ENCODE peak calls at places on chromosomes 5 and 9, in four cellular contexts. B is HepG2, Q is GM12878, H is SK-N-SH. J is an unnamed sample.

GRCh38 chr5:89437450-89438435 is 554.8 kb upstream of the MEF2C start:
- DNase-seq in B (no peak), Q (no peak), H (no peak), J (no peak)

GRCh38 chr5:431001-431710 is 11.8 kb upstream of the EXOC3 start:
- DNase-seq in H (peak; percentile 93), Q (no peak), B (peak; percentile 41), J (peak; percentile 83)

GRCh38 chr5:3026099-3026498 is 274.6 kb upstream of the IRX2 start:
- DNase-seq in Q (no peak), H (no peak), B (no peak), J (no peak)

GRCh38 chr5:149323235-149324205 is 21.8 kb upstream of the GRPEL2 start:
- DNase-seq in Q (no peak), B (peak; percentile 46), H (no peak), J (no peak)

GRCh38 chr5:36874465-36874864 is 2.1 kb upstream of the NIPBL start:
- DNase-seq in B (no peak), Q (no peak), H (peak; percentile 11), J (no peak)

GRCh38 chr9:107036367-107036766 is 173.4 kb downstream of the ZNF462 start:
- DNase-seq in H (no peak), B (no peak), Q (no peak), J (no peak)

GRCh38 chr5:78490709-78491485 is 130.5 kb downstream of the SCAMP1 start:
- DNase-seq in B (no peak), H (no peak), Q (no peak), J (no peak)

GRCh38 chr9:135524130-135524861 is 3.1 kb downstream of the LCN1 start:
- DNase-seq in H (no peak), Q (no peak), B (no peak), J (no peak)

GRCh38 chr5:136108131-136108739 is 24.4 kb upstream of the SMAD5 start:
- DNase-seq in H (no peak), B (no peak), Q (peak; percentile 45), J (no peak)

GRCh38 chr9:12785251-12785880 is 10.5 kb downstream of the LURAP1L start:
- DNase-seq in H (no peak), B (no peak), Q (no peak), J (no peak)

GRCh38 chr5:54713923-54714581 is 196.5 kb downstream of the SNX18 start:
- DNase-seq in H (no peak), B (no peak), Q (no peak), J (no peak)

GRCh38 chr5:16737620-16738364 is 121.0 kb upstream of the RETREG1 start:
- DNase-seq in H (no peak), B (peak; percentile 52), Q (no peak), J (no peak)

GRCh38 chr5:57862471-57863282 is 380.1 kb upstream of the ACTBL2 start:
- DNase-seq in Q (no peak), B (no peak), H (no peak), J (no peak)

GRCh38 chr5:131250749-131251148 is 13.1 kb upstream of the CDC42SE2 start:
- DNase-seq in B (no peak), Q (no peak), H (no peak), J (no peak)

GRCh38 chr5:131258733-131259132 is 5.1 kb upstream of the CDC42SE2 start:
- DNase-seq in Q (no peak), H (no peak), B (peak; percentile 48), J (no peak)

GRCh38 chr5:131254741-131255140 is 9.1 kb upstream of the CDC42SE2 start:
- DNase-seq in H (no peak), Q (no peak), B (no peak), J (no peak)

GRCh38 chr5:131256507-131256823 is 7.4 kb upstream of the CDC42SE2 start:
- DNase-seq in B (no peak), Q (no peak), H (no peak), J (no peak)

DNA sequence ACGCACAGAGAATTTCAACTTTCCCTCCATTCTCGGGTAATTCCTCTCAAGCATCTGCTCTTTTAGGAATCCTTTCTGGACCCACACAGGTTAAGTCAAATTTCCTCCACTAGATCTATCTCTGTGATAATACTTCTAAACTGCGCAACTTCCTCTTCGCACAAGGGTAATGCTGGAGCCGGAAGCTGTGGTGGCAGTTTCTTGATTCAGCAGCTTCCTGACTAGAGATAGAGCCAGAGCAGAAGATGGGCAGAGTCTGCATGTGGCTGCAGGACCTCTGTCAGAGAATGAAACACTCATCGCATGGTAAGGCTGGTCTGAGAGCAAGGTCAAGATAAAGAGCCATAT is 11.1 kb upstream of the CDC42SE2 start:
- DNase-seq in B (no peak), H (no peak), Q (peak; percentile 81), J (peak; percentile 52)
- TF ChIP-seq FOXM1 in B (no peak), H (no peak), Q (peak; percentile 60), J (no peak)

GRCh38 chr9:121587863-121588262 is 63.6 kb upstream of the DAB2IP start:
- DNase-seq in Q (no peak), H (no peak), B (no peak), J (no peak)
- TF ChIP-seq EP300 in Q (no peak), H (no peak), B (no peak), J (no peak)

GRCh38 chr9:133525677-133526076 is 918 bp upstream of the MYMK start:
- DNase-seq in H (no peak), Q (no peak), B (no peak), J (no peak)
- TF ChIP-seq FOXM1 in H (no peak), Q (no peak), B (no peak), J (no peak)

DNA sequence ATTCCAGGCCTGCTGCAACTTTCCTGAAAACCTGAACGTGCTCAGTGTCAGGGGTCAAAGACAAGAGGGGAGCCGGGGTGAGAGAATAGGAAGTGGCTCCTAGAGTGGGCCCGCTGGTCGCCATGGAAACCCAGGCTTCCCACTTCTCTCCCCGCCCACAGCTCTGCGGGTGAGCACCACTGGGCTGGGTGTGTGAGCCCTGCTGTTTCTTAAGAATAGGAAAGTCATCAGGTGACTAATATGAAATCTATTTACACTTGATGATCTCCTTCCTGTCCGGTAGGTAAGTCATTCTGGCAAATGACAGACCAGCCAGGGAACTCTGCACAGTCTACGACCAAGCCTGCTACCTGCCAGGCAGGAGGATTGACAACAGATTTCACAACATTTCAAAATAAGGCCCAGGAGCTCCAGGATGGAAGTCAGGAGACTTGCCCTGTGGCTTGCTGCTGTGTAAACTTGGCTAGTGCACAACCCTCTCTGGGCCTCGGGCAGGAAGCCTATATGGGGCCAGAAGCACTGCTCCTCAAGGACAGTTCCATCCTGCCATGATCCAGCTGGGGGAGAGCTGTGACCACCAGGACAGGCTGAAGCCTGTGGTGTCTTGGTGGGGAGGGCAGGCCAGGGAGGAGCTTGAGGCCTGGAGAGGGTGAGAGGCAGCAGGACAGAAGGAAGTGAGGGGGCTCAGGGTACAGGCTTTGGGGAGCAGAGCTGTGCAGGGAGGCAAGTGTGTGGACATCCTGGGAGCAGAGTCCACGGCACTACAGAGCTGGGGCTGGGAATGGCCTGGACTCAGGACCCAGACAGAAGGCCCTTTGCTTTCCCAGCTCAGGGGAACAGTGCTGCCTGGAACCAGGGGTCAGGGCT is 60.6 kb downstream of the SHB start:
- DNase-seq in Q (peak; percentile 56), H (no peak), B (peak; percentile 76), J (peak; percentile 75)
- TF ChIP-seq EP300 in Q (no peak), H (peak; percentile 69), B (peak; percentile 14), J (no peak)

GRCh38 chr9:131045300-131046092 is 36.5 kb downstream of the LAMC3 start:
- DNase-seq in Q (no peak), H (no peak), B (no peak), J (peak; percentile 71)
- TF ChIP-seq FOXM1 in Q (no peak), H (no peak), B (no peak), J (no peak)

GRCh38 chr9:89246840-89247239 is 64.2 kb upstream of the CKS2 start:
- DNase-seq in B (no peak), Q (no peak), H (no peak), J (no peak)
- TF ChIP-seq EP300 in B (no peak), Q (no peak), H (no peak), J (no peak)

GRCh38 chr9:88828018-88828417 is 163.2 kb upstream of the S1PR3 start:
- DNase-seq in B (no peak), Q (no peak), H (peak; percentile 67), J (no peak)

GRCh38 chr9:88828492-88828974 is 162.7 kb upstream of the S1PR3 start:
- DNase-seq in Q (no peak), B (no peak), H (peak; percentile 73), J (no peak)

GRCh38 chr9:88826181-88826580 is 165.1 kb upstream of the S1PR3 start:
- DNase-seq in B (no peak), Q (no peak), H (no peak), J (no peak)

GRCh38 chr9:88824711-88825110 is 166.6 kb upstream of the S1PR3 start:
- DNase-seq in Q (no peak), H (no peak), B (no peak), J (no peak)

GRCh38 chr9:88826651-88827245 is 164.5 kb upstream of the S1PR3 start:
- DNase-seq in B (no peak), H (no peak), Q (no peak), J (no peak)
- TF ChIP-seq FOXM1 in B (no peak), H (peak; percentile 19), Q (no peak), J (no peak)

GRCh38 chr5:93532370-93532769 is 48.6 kb downstream of the NR2F1-AS1 start:
- DNase-seq in Q (no peak), B (peak; percentile 2), H (no peak), J (no peak)
- TF ChIP-seq EP300 in Q (no peak), B (no peak), H (no peak), J (no peak)

J was measured in K562.